ENCODE peak calls at places on chromosomes 11 and 22, in eight cellular contexts. One of them, this sample, is unnamed.
A peak's percentile ranks its signal among the peaks of the same experiment; 100 is the strongest.

GRCh38 chr11:46332093-46332567 is 15.1 kb upstream of the DGKZ start:
- DNase-seq in mucosa of descending colon: no peak
- DNase-seq in pancreas: no peak
- DNase-seq in kidney: no peak
- DNase-seq in heart left ventricle: no peak
- DNase-seq in BE2C: no peak
- DNase-seq in upper lobe of right lung: no peak
- DNase-seq in PC-9: no peak
- DNase-seq in this sample: no peak

GRCh38 chr11:111344032-111344431 is 35.0 kb downstream of the POU2AF1 start:
- DNase-seq in BE2C: no peak
- DNase-seq in mucosa of descending colon: no peak
- DNase-seq in upper lobe of right lung: no peak
- DNase-seq in heart left ventricle: no peak
- DNase-seq in pancreas: no peak
- DNase-seq in kidney: no peak
- DNase-seq in PC-9: peak; percentile 45
- DNase-seq in this sample: peak; percentile 74

GRCh38 chr11:3044004-3044403 is 13.2 kb downstream of the CARS1 start:
- DNase-seq in mucosa of descending colon: no peak
- DNase-seq in pancreas: no peak
- DNase-seq in BE2C: no peak
- DNase-seq in PC-9: no peak
- DNase-seq in kidney: peak; percentile 39
- DNase-seq in upper lobe of right lung: no peak
- DNase-seq in heart left ventricle: no peak
- DNase-seq in this sample: peak; percentile 21

GRCh38 chr22:20090730-20091240 is 10.7 kb downstream of the DGCR8 start:
- DNase-seq in kidney: peak; percentile 25
- DNase-seq in BE2C: no peak
- DNase-seq in upper lobe of right lung: no peak
- DNase-seq in pancreas: no peak
- DNase-seq in PC-9: no peak
- DNase-seq in heart left ventricle: no peak
- DNase-seq in mucosa of descending colon: peak; percentile 33
- DNase-seq in this sample: no peak

GRCh38 chr11:130531061-130531460 is 82.6 kb downstream of the ADAMTS15 start:
- DNase-seq in heart left ventricle: no peak
- DNase-seq in pancreas: no peak
- DNase-seq in PC-9: no peak
- DNase-seq in BE2C: no peak
- DNase-seq in mucosa of descending colon: no peak
- DNase-seq in upper lobe of right lung: no peak
- DNase-seq in kidney: no peak
- DNase-seq in this sample: no peak

GRCh38 chr11:83424376-83425136 is 138.4 kb upstream of the CCDC90B start:
- DNase-seq in BE2C: no peak
- DNase-seq in upper lobe of right lung: no peak
- DNase-seq in kidney: no peak
- DNase-seq in mucosa of descending colon: no peak
- DNase-seq in pancreas: no peak
- DNase-seq in PC-9: no peak
- DNase-seq in heart left ventricle: no peak
- DNase-seq in this sample: no peak

GRCh38 chr11:47605921-47606320 is 11.7 kb upstream of the C1QTNF4 start:
- DNase-seq in kidney: no peak
- DNase-seq in mucosa of descending colon: no peak
- DNase-seq in heart left ventricle: no peak
- DNase-seq in pancreas: no peak
- DNase-seq in upper lobe of right lung: no peak
- DNase-seq in BE2C: no peak
- DNase-seq in PC-9: no peak
- DNase-seq in this sample: no peak

GRCh38 chr11:45252134-45252856 is 33.8 kb downstream of the SYT13 start:
- DNase-seq in pancreas: peak; percentile 58
- DNase-seq in heart left ventricle: peak; percentile 71
- DNase-seq in BE2C: peak; percentile 59
- DNase-seq in upper lobe of right lung: peak; percentile 72
- DNase-seq in kidney: no peak
- DNase-seq in PC-9: no peak
- DNase-seq in mucosa of descending colon: peak; percentile 78
- DNase-seq in this sample: no peak

GRCh38 chr22:38612217-38613006 is 42.4 kb upstream of the DMC1 start:
- DNase-seq in BE2C: no peak
- DNase-seq in upper lobe of right lung: no peak
- DNase-seq in heart left ventricle: no peak
- DNase-seq in PC-9: no peak
- DNase-seq in kidney: no peak
- DNase-seq in mucosa of descending colon: no peak
- DNase-seq in pancreas: no peak
- DNase-seq in this sample: no peak

GRCh38 chr11:126118806-126119205 is 56.1 kb upstream of the CDON start:
- DNase-seq in heart left ventricle: no peak
- DNase-seq in mucosa of descending colon: no peak
- DNase-seq in BE2C: no peak
- DNase-seq in kidney: peak; percentile 44
- DNase-seq in PC-9: peak; percentile 19
- DNase-seq in pancreas: no peak
- DNase-seq in upper lobe of right lung: no peak
- DNase-seq in this sample: no peak

GRCh38 chr11:10397226-10397987 is 57.7 kb upstream of the AMPD3 start:
- DNase-seq in PC-9: no peak
- DNase-seq in mucosa of descending colon: no peak
- DNase-seq in pancreas: no peak
- DNase-seq in upper lobe of right lung: no peak
- DNase-seq in BE2C: no peak
- DNase-seq in kidney: no peak
- DNase-seq in heart left ventricle: no peak
- DNase-seq in this sample: no peak

GRCh38 chr11:10396771-10397170 is 58.3 kb upstream of the AMPD3 start:
- DNase-seq in BE2C: no peak
- DNase-seq in upper lobe of right lung: no peak
- DNase-seq in kidney: no peak
- DNase-seq in mucosa of descending colon: no peak
- DNase-seq in pancreas: no peak
- DNase-seq in PC-9: no peak
- DNase-seq in heart left ventricle: no peak
- DNase-seq in this sample: no peak

GRCh38 chr11:10392680-10393079 is 62.4 kb upstream of the AMPD3 start:
- DNase-seq in upper lobe of right lung: no peak
- DNase-seq in BE2C: no peak
- DNase-seq in PC-9: no peak
- DNase-seq in mucosa of descending colon: no peak
- DNase-seq in kidney: no peak
- DNase-seq in heart left ventricle: no peak
- DNase-seq in pancreas: no peak
- DNase-seq in this sample: no peak

GRCh38 chr11:10394229-10395100 is 60.6 kb upstream of the AMPD3 start:
- DNase-seq in pancreas: peak; percentile 34
- DNase-seq in BE2C: no peak
- DNase-seq in mucosa of descending colon: no peak
- DNase-seq in upper lobe of right lung: no peak
- DNase-seq in PC-9: no peak
- DNase-seq in heart left ventricle: no peak
- DNase-seq in kidney: no peak
- DNase-seq in this sample: no peak

GRCh38 chr11:10395196-10395897 is 59.7 kb upstream of the AMPD3 start:
- DNase-seq in upper lobe of right lung: no peak
- DNase-seq in pancreas: no peak
- DNase-seq in heart left ventricle: no peak
- DNase-seq in BE2C: no peak
- DNase-seq in PC-9: no peak
- DNase-seq in mucosa of descending colon: no peak
- DNase-seq in kidney: no peak
- DNase-seq in this sample: no peak
- H3K4me1 ChIP-seq in upper lobe of right lung: peaks cover 10% of the 10 kb centered on the region
- H3K4me1 ChIP-seq in pancreas: no peaks in the 10 kb centered on the region
- H3K4me1 ChIP-seq in heart left ventricle: no peaks in the 10 kb centered on the region
- H3K4me1 ChIP-seq in BE2C: no peaks in the 10 kb centered on the region
- H3K4me1 ChIP-seq in PC-9: no peaks in the 10 kb centered on the region
- H3K4me1 ChIP-seq in mucosa of descending colon: no peaks in the 10 kb centered on the region
- H3K4me1 ChIP-seq in kidney: no peaks in the 10 kb centered on the region
- H3K4me1 ChIP-seq in this sample: peaks cover 2% of the 10 kb centered on the region

GRCh38 chr22:37336474-37337028 is 54.2 kb downstream of the CYTH4 start:
- DNase-seq in heart left ventricle: no peak
- DNase-seq in kidney: no peak
- DNase-seq in PC-9: peak; percentile 67
- DNase-seq in mucosa of descending colon: no peak
- DNase-seq in pancreas: no peak
- DNase-seq in BE2C: no peak
- DNase-seq in upper lobe of right lung: no peak
- DNase-seq in this sample: no peak

GRCh38 chr22:37333724-37334460 is 51.6 kb downstream of the CYTH4 start:
- DNase-seq in upper lobe of right lung: no peak
- DNase-seq in BE2C: no peak
- DNase-seq in pancreas: no peak
- DNase-seq in heart left ventricle: no peak
- DNase-seq in mucosa of descending colon: no peak
- DNase-seq in kidney: no peak
- DNase-seq in PC-9: no peak
- DNase-seq in this sample: no peak

GRCh38 chr22:37335819-37336199 is 53.5 kb downstream of the CYTH4 start:
- DNase-seq in PC-9: no peak
- DNase-seq in pancreas: no peak
- DNase-seq in kidney: no peak
- DNase-seq in upper lobe of right lung: no peak
- DNase-seq in heart left ventricle: no peak
- DNase-seq in BE2C: no peak
- DNase-seq in mucosa of descending colon: no peak
- DNase-seq in this sample: no peak

GRCh38 chr22:37334461-37334858 is 52.2 kb downstream of the CYTH4 start:
- DNase-seq in BE2C: no peak
- DNase-seq in upper lobe of right lung: no peak
- DNase-seq in PC-9: no peak
- DNase-seq in kidney: no peak
- DNase-seq in pancreas: no peak
- DNase-seq in mucosa of descending colon: no peak
- DNase-seq in heart left ventricle: no peak
- DNase-seq in this sample: no peak

DNA sequence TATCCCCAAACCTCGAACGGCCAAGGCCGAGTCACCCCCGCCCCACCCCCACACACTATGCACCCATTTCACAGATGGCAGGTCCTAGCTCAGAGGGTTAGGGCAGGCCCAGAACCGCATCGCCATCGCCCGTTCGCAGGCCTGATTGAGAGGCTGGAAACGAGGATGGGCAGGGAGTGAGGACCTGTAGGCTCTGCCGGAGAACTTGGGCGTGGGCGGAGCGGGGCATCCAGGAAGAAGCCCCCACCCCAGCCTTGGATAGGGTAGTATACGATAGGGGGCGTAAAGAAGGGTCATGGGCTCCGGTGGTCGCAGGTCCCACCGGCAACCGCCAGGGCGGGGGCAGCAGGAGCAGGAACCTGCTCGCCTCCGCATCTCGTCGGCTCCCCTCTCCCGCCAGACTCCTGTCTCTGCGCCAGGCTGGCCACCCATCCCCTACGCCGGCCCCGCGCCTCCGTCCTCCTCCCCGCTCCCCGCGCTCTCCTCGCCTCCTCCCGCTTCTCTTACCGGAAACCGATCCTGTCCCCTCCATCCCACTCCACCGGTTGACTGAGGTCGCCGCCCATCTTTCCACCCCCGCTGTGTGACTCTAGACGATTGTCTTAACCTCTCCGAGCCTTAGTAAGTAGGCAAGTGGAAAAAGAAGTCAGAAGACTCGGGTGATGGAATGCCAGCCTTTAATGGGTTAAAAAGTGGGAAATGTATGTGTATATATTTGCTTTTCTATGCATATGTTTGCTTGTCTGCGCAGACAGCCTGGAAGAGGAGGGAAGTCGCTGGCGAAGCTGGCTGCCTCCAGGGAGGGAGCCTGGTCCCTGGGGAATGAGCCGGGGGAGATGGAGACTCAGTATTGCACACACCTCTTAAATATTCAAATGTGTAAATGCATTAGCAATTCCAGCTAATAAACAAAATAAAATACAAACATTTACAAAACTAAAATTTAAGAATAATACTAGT is 52.8 kb downstream of the CYTH4 start:
- DNase-seq in kidney: no peak
- DNase-seq in pancreas: no peak
- DNase-seq in heart left ventricle: no peak
- DNase-seq in BE2C: peak; percentile 67
- DNase-seq in upper lobe of right lung: no peak
- DNase-seq in mucosa of descending colon: no peak
- DNase-seq in PC-9: no peak
- DNase-seq in this sample: no peak
- TF ChIP-seq CTCF in kidney: no peak
- TF ChIP-seq CTCF in pancreas: no peak
- TF ChIP-seq CTCF in heart left ventricle: no peak
- TF ChIP-seq CTCF in BE2C: no peak
- TF ChIP-seq CTCF in upper lobe of right lung: no peak
- TF ChIP-seq CTCF in mucosa of descending colon: no peak
- TF ChIP-seq CTCF in PC-9: no peak
- TF ChIP-seq CTCF in this sample: no peak

GRCh38 chr22:43008921-43009320 is 6.0 kb downstream of the PACSIN2 start:
- DNase-seq in mucosa of descending colon: peak; percentile 34
- DNase-seq in heart left ventricle: no peak
- DNase-seq in kidney: no peak
- DNase-seq in PC-9: peak; percentile 72
- DNase-seq in upper lobe of right lung: no peak
- DNase-seq in BE2C: no peak
- DNase-seq in pancreas: no peak
- DNase-seq in this sample: no peak
- H3K9me3 ChIP-seq in mucosa of descending colon: no peaks in the 10 kb centered on the region
- H3K9me3 ChIP-seq in heart left ventricle: no peaks in the 10 kb centered on the region
- H3K9me3 ChIP-seq in kidney: no peaks in the 10 kb centered on the region
- H3K9me3 ChIP-seq in PC-9: no peaks in the 10 kb centered on the region
- H3K9me3 ChIP-seq in upper lobe of right lung: no peaks in the 10 kb centered on the region
- H3K9me3 ChIP-seq in BE2C: no peaks in the 10 kb centered on the region
- H3K9me3 ChIP-seq in pancreas: no peaks in the 10 kb centered on the region
- H3K9me3 ChIP-seq in this sample: no peaks in the 10 kb centered on the region

GRCh38 chr22:46610345-46610744 is 9.8 kb upstream of the GRAMD4 start:
- DNase-seq in pancreas: no peak
- DNase-seq in upper lobe of right lung: no peak
- DNase-seq in heart left ventricle: no peak
- DNase-seq in BE2C: no peak
- DNase-seq in mucosa of descending colon: no peak
- DNase-seq in PC-9: no peak
- DNase-seq in kidney: no peak
- DNase-seq in this sample: no peak

GRCh38 chr22:46612904-46613605 is 7.1 kb upstream of the GRAMD4 start:
- DNase-seq in pancreas: no peak
- DNase-seq in kidney: peak; percentile 76
- DNase-seq in mucosa of descending colon: no peak
- DNase-seq in heart left ventricle: peak; percentile 76
- DNase-seq in PC-9: no peak
- DNase-seq in BE2C: no peak
- DNase-seq in upper lobe of right lung: no peak
- DNase-seq in this sample: no peak

GRCh38 chr22:46609724-46610161 is 10.4 kb upstream of the GRAMD4 start:
- DNase-seq in BE2C: no peak
- DNase-seq in kidney: peak; percentile 78
- DNase-seq in upper lobe of right lung: no peak
- DNase-seq in PC-9: no peak
- DNase-seq in heart left ventricle: peak; percentile 48
- DNase-seq in pancreas: no peak
- DNase-seq in mucosa of descending colon: peak; percentile 63
- DNase-seq in this sample: no peak

GRCh38 chr22:46612341-46612903 is 7.8 kb upstream of the GRAMD4 start:
- DNase-seq in upper lobe of right lung: no peak
- DNase-seq in BE2C: no peak
- DNase-seq in kidney: no peak
- DNase-seq in pancreas: no peak
- DNase-seq in heart left ventricle: peak; percentile 57
- DNase-seq in PC-9: no peak
- DNase-seq in mucosa of descending colon: no peak
- DNase-seq in this sample: no peak

GRCh38 chr22:46611189-46611588 is 9.0 kb upstream of the GRAMD4 start:
- DNase-seq in heart left ventricle: no peak
- DNase-seq in upper lobe of right lung: no peak
- DNase-seq in BE2C: no peak
- DNase-seq in PC-9: no peak
- DNase-seq in pancreas: no peak
- DNase-seq in kidney: no peak
- DNase-seq in mucosa of descending colon: no peak
- DNase-seq in this sample: no peak
- H3K4me1 ChIP-seq in heart left ventricle: peaks cover 25% of the 10 kb centered on the region
- H3K4me1 ChIP-seq in upper lobe of right lung: peaks cover 20% of the 10 kb centered on the region
- H3K4me1 ChIP-seq in BE2C: peaks cover 5% of the 10 kb centered on the region
- H3K4me1 ChIP-seq in PC-9: no peaks in the 10 kb centered on the region
- H3K4me1 ChIP-seq in pancreas: peaks cover 4% of the 10 kb centered on the region
- H3K4me1 ChIP-seq in kidney: peaks cover 20% of the 10 kb centered on the region
- H3K4me1 ChIP-seq in mucosa of descending colon: peaks cover 46% of the 10 kb centered on the region
- H3K4me1 ChIP-seq in this sample: peaks cover 6% of the 10 kb centered on the region

This sample was measured in ovary.